ENCODE peak calls at places on chromosomes 13 and 19, in four cellular contexts. J is right atrium auricular region, H is neural crest cell, G is body of pancreas. A is an unnamed sample.

GRCh38 chr13:73610799-73611592 is 523.2 kb downstream of the KLF12 start:
- DNase-seq in J (no peak), H (no peak), G (no peak), A (no peak)

GRCh38 chr13:75461314-75461713 is 20.7 kb downstream of the TBC1D4 start:
- DNase-seq in H (no peak), G (no peak), J (no peak), A (no peak)

GRCh38 chr13:40534456-40534855 is 132.0 kb downstream of the FOXO1 start:
- DNase-seq in J (no peak), G (peak; percentile 81), H (no peak), A (no peak)

GRCh38 chr19:1400281-1401137 is 833 bp downstream of the GAMT start:
- DNase-seq in J (no peak), G (peak; percentile 87), H (no peak), A (no peak)

GRCh38 chr13:37526710-37527446 is 71.7 kb downstream of the POSTN start:
- DNase-seq in J (no peak), G (no peak), H (no peak), A (no peak)

GRCh38 chr19:17333611-17334413 is 843 bp downstream of the ANO8 start:
- DNase-seq in H (no peak), G (peak; percentile 32), J (no peak), A (no peak)

GRCh38 chr19:16121141-16121540 is 9.5 kb downstream of the RAB8A start:
- DNase-seq in J (no peak), G (no peak), H (no peak), A (no peak)

GRCh38 chr13:86922936-86923335 is 748.2 kb upstream of the SLITRK5 start:
- DNase-seq in J (no peak), H (no peak), G (no peak), A (no peak)

GRCh38 chr13:50127017-50127725 is 111.9 kb downstream of the KCNRG start:
- DNase-seq in G (peak; percentile 26), H (peak; percentile 40), J (no peak), A (no peak)

GRCh38 chr13:113832204-113832603 is 31.7 kb downstream of the GAS6 start:
- DNase-seq in H (no peak), G (no peak), J (no peak), A (no peak)

GRCh38 chr19:58261600-58261967 is 17.2 kb upstream of the ZNF8 start:
- DNase-seq in J (no peak), G (no peak), H (no peak), A (no peak)

GRCh38 chr13:27339299-27339698 is 68.7 kb downstream of the RASL11A start:
- DNase-seq in G (peak; percentile 34), J (no peak), H (peak; percentile 23), A (no peak)

GRCh38 chr19:2949939-2950285 is 5.1 kb upstream of the ZNF77 start:
- DNase-seq in J (peak; percentile 72), G (peak; percentile 72), H (no peak), A (no peak)

GRCh38 chr13:31739226-31739625 is at the start of gene RXFP2:
- DNase-seq in H (no peak), G (no peak), J (no peak), A (no peak)

GRCh38 chr19:38647966-38648788 is 728 bp downstream of the ACTN4 start:
- DNase-seq in J (no peak), G (no peak), H (no peak), A (no peak)

GRCh38 chr19:8137425-8137824 is 12.0 kb downstream of the FBN3 start:
- DNase-seq in G (no peak), J (no peak), H (no peak), A (no peak)

GRCh38 chr19:2770055-2771013 is 12.7 kb downstream of the SGTA start:
- DNase-seq in G (no peak), J (peak; percentile 80), H (no peak), A (no peak)

GRCh38 chr19:58572818-58573657 is at the start of gene MZF1:
- DNase-seq in J (peak; percentile 100), G (peak; percentile 99), H (peak; percentile 98), A (peak; percentile 99)

GRCh38 chr13:50509771-50510441 is 333.6 kb downstream of the DLEU7 start:
- DNase-seq in J (no peak), G (no peak), H (no peak), A (no peak)

GRCh38 chr19:43503501-43504425 is 783 bp downstream of the PHLDB3 start:
- DNase-seq in J (peak; percentile 96), G (peak; percentile 100), H (peak; percentile 96), A (peak; percentile 95)
- TF ChIP-seq CTCF in J (peak; percentile 60), G (no peak), H (no peak), A (peak; percentile 42)

DNA sequence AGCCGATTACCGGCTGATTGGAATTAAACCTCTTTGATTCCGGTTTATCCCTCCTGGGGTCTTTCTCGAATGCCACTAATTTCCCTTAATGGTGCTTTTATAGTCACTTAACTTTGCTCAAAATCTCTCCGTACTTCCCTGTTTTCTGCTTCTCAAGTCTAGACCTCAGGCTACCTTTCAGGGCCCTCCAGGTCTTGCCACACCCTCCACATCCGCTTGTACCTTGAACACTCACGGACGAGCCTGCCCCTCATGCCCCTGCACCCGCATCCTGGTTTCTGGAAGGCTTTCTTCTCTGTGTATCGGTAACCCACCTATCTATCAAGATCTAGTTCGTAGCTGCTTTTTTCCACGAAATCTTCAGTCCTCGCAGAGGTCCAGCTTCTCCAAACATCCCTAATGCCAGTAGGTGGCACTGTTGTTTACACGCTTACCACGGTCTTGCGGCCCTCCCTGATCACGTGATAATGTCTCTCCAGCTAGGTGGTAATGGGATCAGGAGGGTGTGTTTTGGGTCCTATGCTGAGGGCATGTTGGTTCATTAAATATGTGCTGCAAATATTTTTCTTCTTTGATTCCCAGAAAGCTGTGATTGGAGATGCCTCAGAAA is 13.8 kb downstream of the ATP12A start:
- DNase-seq in H (peak; percentile 47), G (peak; percentile 52), J (no peak), A (peak; percentile 24)
- TF ChIP-seq CTCF in H (peak; percentile 78), G (peak; percentile 43), J (peak; percentile 72), A (peak; percentile 79)

GRCh38 chr19:49614096-49614857 is 23.3 kb downstream of the PRR12 start:
- DNase-seq in H (no peak), G (no peak), J (no peak), A (no peak)
- TF ChIP-seq CTCF in H (no peak), G (no peak), J (no peak), A (no peak)

GRCh38 chr19:50381881-50382729 is 2.0 kb upstream of the POLD1 start:
- DNase-seq in G (no peak), J (no peak), H (no peak), A (no peak)

GRCh38 chr19:50387176-50387867 is 3.2 kb downstream of the POLD1 start:
- DNase-seq in J (no peak), G (no peak), H (no peak), A (no peak)

GRCh38 chr19:50383852-50384684 is at the start of gene POLD1:
- DNase-seq in G (peak; percentile 100), H (peak; percentile 98), J (peak; percentile 97), A (peak; percentile 98)

GRCh38 chr19:50383307-50383851 is 768 bp upstream of the POLD1 start:
- DNase-seq in G (no peak), H (no peak), J (no peak), A (no peak)

GRCh38 chr19:50384685-50385535 is 763 bp downstream of the POLD1 start:
- DNase-seq in G (no peak), J (no peak), H (no peak), A (no peak)
- TF ChIP-seq CTCF in G (no peak), J (no peak), H (no peak), A (no peak)

DNA sequence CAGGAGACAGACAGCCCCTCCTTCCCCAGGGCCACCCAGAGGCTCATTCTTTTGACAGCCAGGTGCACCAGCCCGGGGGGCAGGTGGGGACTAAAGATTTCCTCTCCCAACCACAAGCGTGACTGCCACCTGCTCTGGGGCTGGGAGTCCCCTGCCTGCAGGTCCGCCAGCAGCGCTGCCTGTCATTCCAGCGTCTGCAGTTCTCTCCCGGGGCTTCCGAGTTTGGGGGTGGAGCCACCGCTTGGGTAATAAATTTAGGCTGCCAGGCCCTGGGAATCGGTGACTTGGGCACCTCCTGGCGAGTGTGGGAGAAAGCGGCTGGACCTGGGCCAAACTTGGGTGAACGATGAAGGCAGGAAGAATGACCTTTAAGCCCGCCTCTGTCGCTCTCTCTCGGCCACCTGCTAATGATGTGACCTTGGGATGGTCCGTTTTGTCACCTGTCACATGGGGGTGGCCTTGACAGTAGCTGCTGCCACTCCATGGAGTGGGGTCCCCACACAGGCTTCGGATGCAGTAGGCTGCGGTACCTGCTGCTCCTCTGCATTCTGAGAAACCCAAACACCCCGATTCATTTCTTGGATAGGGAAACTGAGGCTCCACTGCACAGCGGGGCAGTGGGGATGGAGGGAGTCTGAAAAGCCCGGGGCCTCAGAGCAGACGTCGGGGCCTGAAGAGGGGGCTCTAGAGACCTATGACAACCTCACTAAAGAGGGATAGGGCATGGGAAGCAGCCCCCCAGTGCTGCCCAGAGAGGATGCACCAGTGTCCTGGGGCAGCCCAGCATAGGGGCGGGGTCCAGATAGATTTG is 12.8 kb downstream of the FUT6 start:
- DNase-seq in G (peak; percentile 94), J (peak; percentile 61), H (peak; percentile 45), A (no peak)
- TF ChIP-seq CTCF in G (peak; percentile 6), J (peak; percentile 36), H (no peak), A (no peak)

GRCh38 chr19:49469828-49470614 is 4.0 kb upstream of the FLT3LG start:
- DNase-seq in G (no peak), J (no peak), H (no peak), A (no peak)
- TF ChIP-seq CTCF in G (no peak), J (no peak), H (no peak), A (no peak)

DNA sequence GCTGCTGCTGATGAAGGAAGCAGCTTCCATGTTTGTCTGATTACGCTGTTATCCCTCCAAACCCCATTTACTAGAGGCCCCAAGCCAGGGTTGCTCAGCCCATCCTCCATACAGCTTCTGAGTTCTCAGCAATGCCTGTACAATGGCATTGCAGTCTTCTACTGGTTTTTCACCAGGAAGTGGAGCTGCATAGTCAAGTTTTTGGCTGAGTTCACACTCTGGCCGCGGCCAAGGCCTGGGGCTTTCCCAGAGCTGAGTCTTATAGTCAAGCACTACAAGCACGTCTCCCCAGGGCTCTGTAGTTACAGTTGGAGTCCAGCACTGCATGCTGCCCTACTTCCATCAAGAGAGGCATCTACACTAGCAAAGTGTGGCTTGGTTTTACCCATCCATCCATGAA is 182.5 kb downstream of the POU4F1 start:
- DNase-seq in H (no peak), J (peak; percentile 59), G (no peak), A (no peak)
- TF ChIP-seq CTCF in H (no peak), J (no peak), G (no peak), A (no peak)

DNA sequence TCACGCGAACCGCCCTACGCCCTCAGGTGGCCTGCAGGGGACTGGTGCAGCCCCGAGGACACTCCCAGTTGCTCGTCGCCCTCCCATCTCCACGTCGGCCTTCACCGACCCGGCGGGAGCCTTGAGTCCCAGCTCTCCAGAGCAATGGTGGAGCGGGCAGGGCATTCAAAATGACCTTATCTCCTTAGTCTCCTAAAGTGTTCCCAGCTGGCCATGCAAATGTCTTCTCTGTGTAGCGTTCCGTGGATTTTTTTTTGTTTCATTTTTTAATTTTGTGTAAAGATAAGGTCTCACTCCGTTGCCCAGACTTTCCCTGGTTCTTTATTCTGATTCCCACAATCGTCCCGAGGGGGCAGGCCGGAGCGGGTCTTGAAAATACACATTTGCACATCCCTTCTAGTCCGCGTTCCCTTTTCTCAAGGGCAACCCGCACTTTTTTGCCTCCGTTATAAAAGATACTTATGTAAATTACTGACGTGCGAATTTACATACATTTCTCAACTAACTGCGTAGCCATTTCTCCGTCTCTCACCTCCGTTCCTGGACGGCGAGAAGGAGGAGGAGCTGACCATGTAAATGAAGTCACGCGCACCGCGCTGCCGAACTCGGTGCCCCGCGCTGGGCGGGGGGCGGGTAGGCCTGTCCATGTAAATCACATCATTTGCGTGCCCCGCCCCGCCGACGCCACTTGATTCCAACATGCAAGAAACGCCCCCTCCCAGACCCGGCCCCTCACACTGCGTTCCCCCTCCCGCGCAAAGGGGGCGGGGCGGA is 581 bp upstream of the EGLN2 start:
- DNase-seq in H (peak; percentile 100), G (peak; percentile 100), J (peak; percentile 100), A (peak; percentile 100)
- TF ChIP-seq CTCF in H (peak; percentile 60), G (peak; percentile 13), J (peak; percentile 56), A (peak; percentile 47)